ENCODE peak calls at places on chromosomes 13 and 19, in ten cellular contexts. One of them, this sample, is unnamed.
A peak's percentile ranks its signal among the peaks of the same experiment; 100 is the strongest.

GRCh38 chr13:100075700-100076587 is 12.9 kb upstream of the PCCA start:
- DNase-seq in body of pancreas: no peak
- DNase-seq in endothelial cell: no peak
- DNase-seq in SK-N-SH: no peak
- DNase-seq in lower leg skin: no peak
- DNase-seq in GM20000: no peak
- DNase-seq in cardiac muscle cell: no peak
- DNase-seq in brain microvascular endothelial cell: no peak
- DNase-seq in GM12865: no peak
- DNase-seq in thoracic aorta: no peak
- DNase-seq in this sample: no peak

GRCh38 chr13:79772811-79773210 is 291.9 kb downstream of the NDFIP2 start:
- DNase-seq in GM20000: no peak
- DNase-seq in brain microvascular endothelial cell: no peak
- DNase-seq in SK-N-SH: no peak
- DNase-seq in GM12865: no peak
- DNase-seq in body of pancreas: no peak
- DNase-seq in endothelial cell: no peak
- DNase-seq in thoracic aorta: no peak
- DNase-seq in lower leg skin: no peak
- DNase-seq in cardiac muscle cell: no peak
- DNase-seq in this sample: no peak

GRCh38 chr19:34838753-34839431 is 65.9 kb upstream of the ZNF599 start:
- DNase-seq in thoracic aorta: no peak
- DNase-seq in GM12865: no peak
- DNase-seq in endothelial cell: peak; percentile 47
- DNase-seq in body of pancreas: peak; percentile 26
- DNase-seq in lower leg skin: no peak
- DNase-seq in cardiac muscle cell: peak; percentile 28
- DNase-seq in brain microvascular endothelial cell: no peak
- DNase-seq in SK-N-SH: no peak
- DNase-seq in GM20000: no peak
- DNase-seq in this sample: no peak

GRCh38 chr19:39212377-39212742 is 8.3 kb upstream of the SYCN start:
- DNase-seq in GM12865: peak; percentile 48
- DNase-seq in body of pancreas: peak; percentile 28
- DNase-seq in cardiac muscle cell: peak; percentile 18
- DNase-seq in SK-N-SH: peak; percentile 66
- DNase-seq in endothelial cell: peak; percentile 40
- DNase-seq in GM20000: no peak
- DNase-seq in thoracic aorta: no peak
- DNase-seq in brain microvascular endothelial cell: peak; percentile 12
- DNase-seq in lower leg skin: no peak
- DNase-seq in this sample: no peak

GRCh38 chr13:102128216-102128800 is 273.5 kb downstream of the FGF14 start:
- DNase-seq in thoracic aorta: no peak
- DNase-seq in brain microvascular endothelial cell: no peak
- DNase-seq in GM12865: peak; percentile 23
- DNase-seq in SK-N-SH: no peak
- DNase-seq in GM20000: peak; percentile 4
- DNase-seq in lower leg skin: no peak
- DNase-seq in cardiac muscle cell: no peak
- DNase-seq in endothelial cell: no peak
- DNase-seq in body of pancreas: no peak
- DNase-seq in this sample: no peak

GRCh38 chr19:3821156-3821555 is 35.0 kb upstream of the MATK start:
- DNase-seq in lower leg skin: no peak
- DNase-seq in body of pancreas: no peak
- DNase-seq in SK-N-SH: no peak
- DNase-seq in brain microvascular endothelial cell: no peak
- DNase-seq in thoracic aorta: no peak
- DNase-seq in cardiac muscle cell: no peak
- DNase-seq in endothelial cell: no peak
- DNase-seq in GM12865: no peak
- DNase-seq in GM20000: no peak
- DNase-seq in this sample: no peak

GRCh38 chr13:113098163-113098732 is 7.3 kb upstream of the F7 start:
- DNase-seq in GM20000: no peak
- DNase-seq in cardiac muscle cell: no peak
- DNase-seq in thoracic aorta: no peak
- DNase-seq in endothelial cell: no peak
- DNase-seq in lower leg skin: no peak
- DNase-seq in brain microvascular endothelial cell: peak; percentile 63
- DNase-seq in SK-N-SH: no peak
- DNase-seq in body of pancreas: no peak
- DNase-seq in GM12865: no peak
- DNase-seq in this sample: no peak

GRCh38 chr19:3061214-3062161 is 807 bp downstream of the TLE5 start:
- DNase-seq in thoracic aorta: no peak
- DNase-seq in lower leg skin: peak; percentile 92
- DNase-seq in brain microvascular endothelial cell: no peak
- DNase-seq in body of pancreas: peak; percentile 40
- DNase-seq in endothelial cell: no peak
- DNase-seq in cardiac muscle cell: peak; percentile 60
- DNase-seq in GM20000: peak; percentile 92
- DNase-seq in GM12865: peak; percentile 85
- DNase-seq in SK-N-SH: peak; percentile 86
- DNase-seq in this sample: no peak

GRCh38 chr13:50126378-50127016 is 111.3 kb downstream of the KCNRG start:
- DNase-seq in endothelial cell: no peak
- DNase-seq in GM12865: peak; percentile 35
- DNase-seq in SK-N-SH: no peak
- DNase-seq in thoracic aorta: no peak
- DNase-seq in body of pancreas: peak; percentile 13
- DNase-seq in brain microvascular endothelial cell: no peak
- DNase-seq in lower leg skin: no peak
- DNase-seq in cardiac muscle cell: peak; percentile 52
- DNase-seq in GM20000: peak; percentile 49
- DNase-seq in this sample: no peak

GRCh38 chr13:87821512-87821911 is 150.3 kb downstream of the SLITRK5 start:
- DNase-seq in thoracic aorta: no peak
- DNase-seq in brain microvascular endothelial cell: no peak
- DNase-seq in endothelial cell: no peak
- DNase-seq in lower leg skin: no peak
- DNase-seq in cardiac muscle cell: peak; percentile 0
- DNase-seq in GM20000: no peak
- DNase-seq in SK-N-SH: no peak
- DNase-seq in body of pancreas: no peak
- DNase-seq in GM12865: no peak
- DNase-seq in this sample: no peak

GRCh38 chr19:10256551-10256950 is 4.5 kb downstream of the MRPL4 start:
- DNase-seq in thoracic aorta: no peak
- DNase-seq in endothelial cell: no peak
- DNase-seq in SK-N-SH: no peak
- DNase-seq in GM20000: no peak
- DNase-seq in GM12865: no peak
- DNase-seq in brain microvascular endothelial cell: no peak
- DNase-seq in cardiac muscle cell: no peak
- DNase-seq in lower leg skin: no peak
- DNase-seq in body of pancreas: no peak
- DNase-seq in this sample: no peak

GRCh38 chr13:75541287-75541686 is 3.6 kb upstream of the COMMD6 start:
- DNase-seq in body of pancreas: peak; percentile 41
- DNase-seq in endothelial cell: no peak
- DNase-seq in brain microvascular endothelial cell: peak; percentile 43
- DNase-seq in thoracic aorta: no peak
- DNase-seq in GM12865: peak; percentile 11
- DNase-seq in GM20000: no peak
- DNase-seq in cardiac muscle cell: no peak
- DNase-seq in lower leg skin: no peak
- DNase-seq in SK-N-SH: no peak
- DNase-seq in this sample: no peak

GRCh38 chr13:75533866-75534265 is 3.8 kb downstream of the COMMD6 start:
- DNase-seq in endothelial cell: no peak
- DNase-seq in thoracic aorta: no peak
- DNase-seq in body of pancreas: no peak
- DNase-seq in GM12865: no peak
- DNase-seq in cardiac muscle cell: no peak
- DNase-seq in lower leg skin: no peak
- DNase-seq in brain microvascular endothelial cell: peak; percentile 7
- DNase-seq in SK-N-SH: no peak
- DNase-seq in GM20000: no peak
- DNase-seq in this sample: no peak

GRCh38 chr13:75541961-75542360 is 4.3 kb upstream of the COMMD6 start:
- DNase-seq in brain microvascular endothelial cell: no peak
- DNase-seq in GM20000: no peak
- DNase-seq in body of pancreas: no peak
- DNase-seq in lower leg skin: no peak
- DNase-seq in endothelial cell: no peak
- DNase-seq in SK-N-SH: no peak
- DNase-seq in GM12865: no peak
- DNase-seq in cardiac muscle cell: no peak
- DNase-seq in thoracic aorta: no peak
- DNase-seq in this sample: no peak

DNA sequence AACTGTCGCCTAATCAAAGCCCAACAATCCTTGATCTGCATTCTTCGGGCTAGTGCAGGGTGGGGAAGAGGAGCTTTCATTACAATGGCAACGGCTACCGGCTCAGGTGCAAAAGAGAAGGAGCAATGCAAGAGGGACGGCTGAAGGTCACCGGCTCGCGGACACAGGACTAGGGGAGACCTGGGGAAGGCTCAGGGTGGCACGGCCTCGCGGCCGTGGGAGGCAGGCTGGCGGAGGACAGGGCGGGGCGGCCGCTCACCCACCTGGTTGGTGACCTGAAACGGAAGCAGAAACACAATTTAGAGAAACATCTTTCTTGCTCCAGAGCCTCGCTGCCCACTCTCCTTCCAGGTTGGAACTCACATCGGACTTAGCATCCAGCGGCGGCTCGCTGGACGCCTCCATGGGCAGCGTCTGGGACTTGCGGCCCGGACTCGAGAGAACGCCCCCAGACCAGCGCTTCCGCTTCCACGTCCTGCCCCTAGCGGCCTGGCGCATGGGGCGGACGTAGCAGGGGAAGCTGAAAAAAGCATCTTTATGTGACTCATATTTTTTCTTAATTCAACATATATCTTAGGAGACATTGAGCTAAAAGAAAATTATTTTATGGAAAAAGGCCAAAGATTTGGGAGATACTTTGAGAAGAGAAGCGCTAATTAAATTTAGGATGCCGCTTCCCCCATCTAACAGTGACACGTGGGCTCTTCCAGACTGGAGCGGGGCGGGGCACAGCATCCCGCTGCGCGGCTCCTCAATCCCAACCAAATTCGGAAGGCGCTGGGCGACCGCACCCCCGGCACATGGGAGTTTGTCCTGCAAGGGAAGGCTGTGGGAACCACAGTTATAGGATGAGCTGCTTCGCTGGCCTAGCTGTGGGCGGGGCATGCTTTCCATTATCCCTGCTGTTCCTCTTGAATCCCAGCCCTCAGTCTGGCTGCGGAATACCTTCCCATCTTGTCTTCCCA is at the start of gene COMMD6:
- DNase-seq in GM20000: peak; percentile 85
- DNase-seq in thoracic aorta: peak; percentile 8
- DNase-seq in brain microvascular endothelial cell: peak; percentile 63
- DNase-seq in SK-N-SH: peak; percentile 91
- DNase-seq in endothelial cell: peak; percentile 69
- DNase-seq in lower leg skin: peak; percentile 93
- DNase-seq in GM12865: peak; percentile 88
- DNase-seq in cardiac muscle cell: peak; percentile 92
- DNase-seq in body of pancreas: peak; percentile 74
- DNase-seq in this sample: peak; percentile 68
- TF ChIP-seq CTCF in GM20000: no peak
- TF ChIP-seq CTCF in thoracic aorta: peak; percentile 77
- TF ChIP-seq CTCF in brain microvascular endothelial cell: peak; percentile 42
- TF ChIP-seq CTCF in SK-N-SH: no peak
- TF ChIP-seq CTCF in endothelial cell: peak; percentile 55
- TF ChIP-seq CTCF in lower leg skin: peak; percentile 17
- TF ChIP-seq CTCF in GM12865: peak; percentile 14
- TF ChIP-seq CTCF in cardiac muscle cell: no peak
- TF ChIP-seq CTCF in body of pancreas: peak; percentile 78
- TF ChIP-seq CTCF in this sample: peak; percentile 72

GRCh38 chr13:47399599-47399998 is 502.7 kb upstream of the HTR2A start:
- DNase-seq in GM12865: no peak
- DNase-seq in SK-N-SH: no peak
- DNase-seq in thoracic aorta: no peak
- DNase-seq in endothelial cell: no peak
- DNase-seq in cardiac muscle cell: no peak
- DNase-seq in body of pancreas: no peak
- DNase-seq in GM20000: no peak
- DNase-seq in lower leg skin: no peak
- DNase-seq in brain microvascular endothelial cell: no peak
- DNase-seq in this sample: no peak

GRCh38 chr13:47396915-47397314 is 500.1 kb upstream of the HTR2A start:
- DNase-seq in GM20000: no peak
- DNase-seq in thoracic aorta: no peak
- DNase-seq in cardiac muscle cell: no peak
- DNase-seq in endothelial cell: no peak
- DNase-seq in SK-N-SH: no peak
- DNase-seq in GM12865: no peak
- DNase-seq in lower leg skin: no peak
- DNase-seq in brain microvascular endothelial cell: no peak
- DNase-seq in body of pancreas: no peak
- DNase-seq in this sample: no peak

DNA sequence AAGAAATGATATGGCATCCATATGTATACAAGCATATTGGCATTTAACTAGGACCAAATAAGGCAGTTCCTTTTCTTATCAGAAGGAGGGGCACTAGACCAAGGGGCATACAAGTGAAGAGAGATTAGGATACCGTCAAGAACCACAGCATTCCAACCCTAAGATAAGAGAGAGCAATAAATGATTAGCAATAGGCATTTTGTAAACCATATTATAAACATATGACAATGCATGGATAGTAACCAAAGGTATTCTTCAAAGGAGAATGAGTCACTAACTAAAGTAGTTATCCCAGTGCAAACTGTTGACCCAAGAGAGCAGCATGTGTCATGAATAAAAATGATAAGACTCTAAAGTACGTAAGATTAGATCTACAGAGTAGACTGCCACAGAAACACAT is 500.9 kb upstream of the HTR2A start:
- DNase-seq in brain microvascular endothelial cell: peak; percentile 51
- DNase-seq in thoracic aorta: no peak
- DNase-seq in endothelial cell: no peak
- DNase-seq in SK-N-SH: no peak
- DNase-seq in GM12865: no peak
- DNase-seq in lower leg skin: no peak
- DNase-seq in body of pancreas: no peak
- DNase-seq in GM20000: no peak
- DNase-seq in cardiac muscle cell: peak; percentile 10
- DNase-seq in this sample: no peak
- TF ChIP-seq CTCF in brain microvascular endothelial cell: no peak
- TF ChIP-seq CTCF in thoracic aorta: no peak
- TF ChIP-seq CTCF in endothelial cell: no peak
- TF ChIP-seq CTCF in SK-N-SH: peak; percentile 11
- TF ChIP-seq CTCF in GM12865: no peak
- TF ChIP-seq CTCF in lower leg skin: no peak
- TF ChIP-seq CTCF in body of pancreas: no peak
- TF ChIP-seq CTCF in GM20000: no peak
- TF ChIP-seq CTCF in cardiac muscle cell: no peak
- TF ChIP-seq CTCF in this sample: no peak

GRCh38 chr13:48078251-48078656 is 16.6 kb downstream of the MED4 start:
- DNase-seq in thoracic aorta: no peak
- DNase-seq in body of pancreas: no peak
- DNase-seq in endothelial cell: no peak
- DNase-seq in GM20000: peak; percentile 44
- DNase-seq in brain microvascular endothelial cell: no peak
- DNase-seq in GM12865: peak; percentile 81
- DNase-seq in cardiac muscle cell: no peak
- DNase-seq in SK-N-SH: no peak
- DNase-seq in lower leg skin: no peak
- DNase-seq in this sample: no peak
- TF ChIP-seq CTCF in thoracic aorta: no peak
- TF ChIP-seq CTCF in body of pancreas: no peak
- TF ChIP-seq CTCF in endothelial cell: no peak
- TF ChIP-seq CTCF in GM20000: no peak
- TF ChIP-seq CTCF in brain microvascular endothelial cell: no peak
- TF ChIP-seq CTCF in GM12865: peak; percentile 45
- TF ChIP-seq CTCF in cardiac muscle cell: peak; percentile 27
- TF ChIP-seq CTCF in SK-N-SH: no peak
- TF ChIP-seq CTCF in lower leg skin: no peak
- TF ChIP-seq CTCF in this sample: no peak

GRCh38 chr13:45582533-45583076 is 32.9 kb downstream of the ERICH6B start:
- DNase-seq in SK-N-SH: no peak
- DNase-seq in brain microvascular endothelial cell: no peak
- DNase-seq in cardiac muscle cell: no peak
- DNase-seq in body of pancreas: no peak
- DNase-seq in lower leg skin: peak; percentile 25
- DNase-seq in thoracic aorta: no peak
- DNase-seq in endothelial cell: no peak
- DNase-seq in GM12865: no peak
- DNase-seq in GM20000: no peak
- DNase-seq in this sample: no peak
- TF ChIP-seq CTCF in SK-N-SH: no peak
- TF ChIP-seq CTCF in brain microvascular endothelial cell: no peak
- TF ChIP-seq CTCF in cardiac muscle cell: no peak
- TF ChIP-seq CTCF in body of pancreas: no peak
- TF ChIP-seq CTCF in lower leg skin: no peak
- TF ChIP-seq CTCF in thoracic aorta: no peak
- TF ChIP-seq CTCF in endothelial cell: no peak
- TF ChIP-seq CTCF in GM12865: no peak
- TF ChIP-seq CTCF in GM20000: no peak
- TF ChIP-seq CTCF in this sample: no peak

This sample was measured in mesothelial cell of epicardium.